ENCODE peak calls at places on chromosomes 2 and 18, in seven cellular contexts. B is psoas muscle; M is GM23338; Z is left ventricle myocardium inferior; V is CD4-positive, alpha-beta memory T cell; C is DND-41; D is CD8-positive, alpha-beta memory T cell. L is an unnamed sample. For H3K4me1 and H3K36me3, the result is how much of the 10 kb centered on the place peaks cover.

GRCh38 chr2:227295806-227296205 is 29.2 kb upstream of the MFF start:
- DNase-seq in V (no peak), M (no peak), C (no peak), D (no peak), B (no peak), Z (no peak), L (no peak)

GRCh38 chr2:74887961-74888670 is 54.2 kb downstream of the HK2 start:
- DNase-seq in B (no peak), C (no peak), V (no peak), M (no peak), D (no peak), Z (no peak), L (no peak)

GRCh38 chr2:20241973-20242726 is 17.2 kb upstream of the SDC1 start:
- DNase-seq in B (no peak), Z (no peak), M (peak), D (no peak), V (no peak), C (no peak), L (no peak)

GRCh38 chr18:3454365-3455089 is 4.6 kb downstream of the TGIF1 start:
- DNase-seq in C (peak), B (no peak), Z (no peak), D (peak), M (peak), V (peak), L (peak)

GRCh38 chr2:196131949-196132925 is 39.1 kb downstream of the STK17B start:
- DNase-seq in C (peak), Z (no peak), B (no peak), V (peak), M (peak), D (peak), L (no peak)

GRCh38 chr2:229810786-229811185 is 96.4 kb upstream of the DNER start:
- DNase-seq in Z (no peak), C (no peak), D (no peak), M (no peak), V (no peak), B (no peak), L (no peak)

GRCh38 chr2:9145752-9146430 is 60.7 kb upstream of the ASAP2 start:
- DNase-seq in V (no peak), Z (no peak), B (no peak), M (peak), C (no peak), D (no peak), L (no peak)

GRCh38 chr2:222298311-222299150 is at the start of gene PAX3:
- DNase-seq in V (no peak), M (peak), B (peak), D (no peak), Z (no peak), C (no peak), L (peak)

GRCh38 chr2:237535385-237536082 is 30.8 kb upstream of the PRLH start:
- DNase-seq in C (no peak), B (no peak), M (no peak), Z (no peak), D (no peak), V (no peak), L (no peak)

GRCh38 chr18:21163647-21164625 is 52.3 kb upstream of the ROCK1 start:
- DNase-seq in C (no peak), B (no peak), D (no peak), V (no peak), Z (no peak), M (no peak), L (no peak)

GRCh38 chr2:157082950-157083349 is 174.6 kb upstream of the GALNT5 start:
- DNase-seq in D (no peak), Z (no peak), M (no peak), B (no peak), C (no peak), V (no peak), L (no peak)

GRCh38 chr2:63712748-63713147 is 124.0 kb downstream of the MDH1 start:
- DNase-seq in C (no peak), M (no peak), B (peak), V (no peak), Z (no peak), D (no peak), L (peak)

GRCh38 chr2:15752552-15753232 is 161.0 kb downstream of the DDX1 start:
- DNase-seq in B (no peak), V (no peak), C (no peak), M (no peak), D (no peak), Z (no peak), L (no peak)

GRCh38 chr2:72913531-72914225 is 3.6 kb upstream of the EMX1 start:
- DNase-seq in Z (no peak), M (peak), V (no peak), D (no peak), B (no peak), C (no peak), L (peak)

GRCh38 chr18:50051288-50051687 is 143.7 kb downstream of the MYO5B start:
- DNase-seq in D (no peak), M (peak), V (no peak), B (no peak), Z (no peak), C (peak), L (no peak)

GRCh38 chr2:69544951-69545350 is 98.6 kb downstream of the AAK1 start:
- DNase-seq in B (no peak), D (no peak), Z (no peak), M (no peak), V (no peak), C (no peak), L (no peak)

GRCh38 chr2:95069465-95069864 is 44.0 kb downstream of the MAL start:
- DNase-seq in M (no peak), D (no peak), V (no peak), C (no peak), B (no peak), Z (no peak), L (no peak)

GRCh38 chr18:23617412-23618009 is 31.2 kb upstream of the NPC1 start:
- DNase-seq in D (no peak), Z (no peak), C (no peak), B (no peak), M (no peak), V (no peak), L (no peak)

GRCh38 chr2:38613849-38614213 is 11.1 kb upstream of the HNRNPLL start:
- DNase-seq in B (no peak), V (no peak), Z (no peak), M (no peak), D (no peak), C (no peak), L (no peak)

GRCh38 chr2:106708189-106708588 is 177.8 kb downstream of the ST6GAL2 start:
- DNase-seq in V (no peak), B (no peak), C (no peak), Z (no peak), D (no peak), M (no peak), L (no peak)

GRCh38 chr2:51511002-51511401 is 479.1 kb upstream of the NRXN1 start:
- DNase-seq in M (no peak), D (no peak), B (no peak), V (no peak), Z (no peak), C (no peak), L (no peak)

GRCh38 chr2:102103992-102104871 is 38.3 kb upstream of the IL1R1 start:
- DNase-seq in D (no peak), V (peak), B (peak), M (no peak), Z (peak), C (no peak), L (peak)

GRCh38 chr2:217510790-217511291 is 492.0 kb downstream of the TNS1 start:
- DNase-seq in V (no peak), Z (peak), B (no peak), M (peak), C (peak), D (no peak), L (peak)

GRCh38 chr2:42959148-42959992 is 167.0 kb upstream of the HAAO start:
- DNase-seq in Z (peak), D (no peak), M (no peak), C (no peak), V (no peak), B (peak), L (peak)

GRCh38 chr18:33959609-33960008 is 265.1 kb downstream of the NOL4 start:
- DNase-seq in M (no peak), Z (no peak), B (no peak), D (no peak), C (no peak), V (no peak), L (no peak)

GRCh38 chr2:41941831-41942230 is 106.0 kb upstream of the PKDCC start:
- DNase-seq in D (no peak), M (no peak), B (no peak), C (no peak), V (no peak), Z (no peak), L (no peak)

GRCh38 chr2:193566276-193566675 is 1371.5 kb upstream of the TMEFF2 start:
- DNase-seq in Z (no peak), D (no peak), V (no peak), M (no peak), B (no peak), C (no peak), L (no peak)

GRCh38 chr2:30759481-30759880 is 47.8 kb downstream of the CAPN13 start:
- DNase-seq in C (no peak), D (no peak), M (no peak), V (no peak), Z (no peak), B (no peak), L (no peak)

GRCh38 chr2:1727101-1727771 is 17.1 kb downstream of the PXDN start:
- DNase-seq in C (no peak), M (no peak), Z (peak), D (no peak), B (no peak), V (no peak), L (no peak)

GRCh38 chr2:133054297-133054696 is 384.3 kb upstream of the LYPD1 start:
- DNase-seq in B (no peak), C (no peak), Z (no peak), D (no peak), V (no peak), M (peak), L (no peak)

GRCh38 chr2:119029297-119029696 is 87.3 kb downstream of the MARCO start:
- DNase-seq in Z (no peak), M (no peak), V (no peak), C (no peak), D (no peak), B (no peak), L (no peak)

DNA sequence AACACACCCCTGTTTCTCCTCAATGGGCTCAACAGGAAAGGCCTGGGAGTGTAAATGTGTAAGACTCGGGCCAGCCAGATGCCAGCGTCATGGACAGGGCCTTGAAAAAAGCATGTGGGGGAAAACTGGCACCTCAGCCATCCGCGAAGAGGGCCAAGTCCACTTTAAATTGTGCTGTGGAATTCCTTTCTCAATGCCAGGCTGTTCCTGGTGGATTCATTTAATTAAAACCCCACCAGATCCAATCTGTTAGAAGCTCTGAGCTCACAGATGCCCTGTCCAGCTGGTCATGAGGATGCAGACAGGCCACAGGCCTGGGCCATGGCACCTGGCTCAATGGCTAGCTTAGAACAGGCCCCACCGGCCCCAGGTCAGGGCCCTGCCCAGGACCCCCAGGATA is 24.8 kb downstream of the KCNK3 start:
- DNase-seq in B (no peak), C (no peak), Z (no peak), M (no peak), V (no peak), D (no peak), L (no peak)
- H3K4me1 ChIP-seq in B (under half), C (under half), Z (half or more), M (under half), V (under half), D (under half), L (under half)

DNA sequence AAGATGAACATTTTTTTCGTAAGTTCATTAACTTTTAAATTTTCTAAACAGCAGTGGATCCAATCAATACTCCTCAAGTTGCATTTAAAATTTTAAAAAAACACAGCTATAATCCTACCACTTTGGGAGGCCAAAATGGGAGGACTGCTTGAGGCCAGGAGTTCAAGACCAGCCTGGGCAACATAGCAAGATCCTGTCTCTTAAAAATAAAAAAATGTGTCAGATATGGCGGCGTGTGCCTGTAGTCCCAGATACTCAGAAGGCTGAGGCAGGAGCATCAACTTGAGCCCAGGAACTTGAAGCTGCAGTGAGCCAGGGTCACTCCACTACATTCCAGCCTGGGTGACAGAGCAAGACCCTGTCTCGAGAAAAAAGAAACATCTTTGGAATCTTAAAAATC is 59.8 kb upstream of the RNU4ATAC start:
- DNase-seq in M (no peak), B (no peak), D (no peak), C (no peak), Z (no peak), V (no peak), L (no peak)
- H3K36me3 ChIP-seq in M (under half), B (under half), D (under half), C (half or more), Z (under half), V (under half), L (under half)

GRCh38 chr2:126664234-126664633 is 8.3 kb downstream of the GYPC start:
- DNase-seq in Z (no peak), C (no peak), M (no peak), B (no peak), D (peak), V (no peak), L (no peak)

GRCh38 chr2:126662623-126663022 is 6.7 kb downstream of the GYPC start:
- DNase-seq in V (no peak), Z (no peak), M (no peak), B (no peak), C (no peak), D (no peak), L (no peak)

GRCh38 chr2:126661702-126662465 is 5.9 kb downstream of the GYPC start:
- DNase-seq in B (no peak), C (no peak), V (no peak), D (no peak), Z (no peak), M (no peak), L (no peak)

GRCh38 chr2:126664639-126665038 is 8.7 kb downstream of the GYPC start:
- DNase-seq in Z (no peak), B (no peak), D (no peak), C (no peak), V (no peak), M (no peak), L (no peak)

GRCh38 chr2:126663184-126663963 is 7.4 kb downstream of the GYPC start:
- DNase-seq in D (no peak), V (no peak), Z (no peak), B (no peak), M (no peak), C (no peak), L (no peak)
- H3K4me1 ChIP-seq in D (half or more), V (half or more), Z (half or more), B (half or more), M (under half), C (under half), L (half or more)

GRCh38 chr18:54192900-54193299 is 31.6 kb downstream of the MBD2 start:
- DNase-seq in Z (no peak), B (no peak), C (no peak), M (no peak), V (no peak), D (no peak), L (no peak)

GRCh38 chr18:54192415-54192814 is 32.1 kb downstream of the MBD2 start:
- DNase-seq in D (no peak), V (no peak), Z (no peak), C (no peak), M (no peak), B (no peak), L (no peak)

GRCh38 chr18:54191352-54191751 is 33.1 kb downstream of the MBD2 start:
- DNase-seq in B (no peak), D (no peak), Z (no peak), V (no peak), C (no peak), M (peak), L (no peak)

GRCh38 chr18:54197747-54198411 is 26.6 kb downstream of the MBD2 start:
- DNase-seq in Z (no peak), D (no peak), V (no peak), B (no peak), C (no peak), M (no peak), L (no peak)

DNA sequence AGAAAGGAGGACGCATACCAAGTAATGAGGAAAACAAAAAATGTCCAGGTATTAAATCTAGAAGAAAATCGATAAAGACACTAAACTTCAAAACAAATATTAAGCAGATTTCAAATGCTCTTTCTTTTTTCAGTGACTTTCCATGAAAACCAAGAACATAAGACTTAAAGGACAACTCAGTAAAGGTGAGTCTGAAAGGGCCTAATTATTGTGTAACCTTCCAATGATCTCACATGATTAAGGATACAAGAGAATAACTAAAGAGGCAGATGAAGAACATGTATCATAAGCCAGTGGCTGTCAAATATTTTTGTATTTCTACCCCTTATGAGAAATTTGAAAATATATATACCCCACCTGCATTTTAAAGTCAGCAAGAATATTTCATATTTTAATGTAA is 30.7 kb downstream of the MBD2 start:
- DNase-seq in M (no peak), Z (no peak), D (no peak), C (no peak), V (no peak), B (no peak), L (no peak)
- H3K36me3 ChIP-seq in M (under half), Z (under half), D (under half), C (under half), V (under half), B (under half), L (under half)

L was measured in gastrocnemius medialis.